ENCODE peak calls at places on chromosomes 5 and 9, in four cellular contexts. Y is lower leg skin, G is iPS DF 6.9, B is body of pancreas. X is an unnamed sample.

GRCh38 chr9:74736635-74737034 is 151.1 kb downstream of the TRPM6 start:
- DNase-seq in Y (no peak), G (no peak), B (no peak), X (no peak)

GRCh38 chr9:129430940-129431693 is 189.8 kb downstream of the C9orf50 start:
- DNase-seq in Y (no peak), G (no peak), B (no peak), X (no peak)

GRCh38 chr9:129058965-129059795 is 21.7 kb upstream of the DOLPP1 start:
- DNase-seq in Y (no peak), G (no peak), B (no peak), X (no peak)

GRCh38 chr9:113828211-113828610 is 47.9 kb upstream of the ZNF618 start:
- DNase-seq in Y (no peak), G (no peak), B (no peak), X (no peak)

GRCh38 chr5:127290019-127290945 is at the start of gene MEGF10:
- DNase-seq in Y (no peak), G (no peak), B (peak), X (no peak)

GRCh38 chr9:84793251-84793650 is 123.7 kb downstream of the NTRK2 start:
- DNase-seq in Y (no peak), G (no peak), B (no peak), X (no peak)

GRCh38 chr5:135847976-135848375 is 13.5 kb downstream of the SLC25A48 start:
- DNase-seq in Y (no peak), G (no peak), B (no peak), X (no peak)

GRCh38 chr9:32487981-32488380 is 38.0 kb downstream of the RIGI start:
- DNase-seq in Y (no peak), G (no peak), B (no peak), X (peak)

GRCh38 chr5:12023614-12024241 is 119.5 kb upstream of the CTNND2 start:
- DNase-seq in Y (no peak), G (peak), B (peak), X (no peak)

GRCh38 chr5:100872409-100873190 is 30.5 kb downstream of the ST8SIA4 start:
- DNase-seq in Y (no peak), G (no peak), B (no peak), X (no peak)

GRCh38 chr9:97907632-97908031 is 14.7 kb downstream of the TRMO start:
- DNase-seq in Y (no peak), G (no peak), B (no peak), X (no peak)

GRCh38 chr5:167839065-167839464 is 452.4 kb upstream of the WWC1 start:
- DNase-seq in Y (no peak), G (no peak), B (no peak), X (no peak)

GRCh38 chr5:178069909-178070308 is 43.4 kb upstream of the N4BP3 start:
- DNase-seq in Y (no peak), G (no peak), B (peak), X (no peak)

GRCh38 chr5:118603278-118603677 is 385.1 kb downstream of the DTWD2 start:
- DNase-seq in Y (no peak), G (no peak), B (no peak), X (no peak)

GRCh38 chr5:52743970-52744369 is 43.7 kb upstream of the ITGA1 start:
- DNase-seq in Y (no peak), G (no peak), B (no peak), X (no peak)

GRCh38 chr5:55966284-55966683 is 28.5 kb downstream of the IL6ST start:
- DNase-seq in Y (no peak), G (no peak), B (no peak), X (no peak)

GRCh38 chr9:114282926-114283325 is 40.0 kb upstream of the ORM1 start:
- DNase-seq in Y (no peak), G (no peak), B (peak), X (peak)

GRCh38 chr5:170380361-170380951 is 8.7 kb downstream of the KCNMB1 start:
- DNase-seq in Y (no peak), G (no peak), B (no peak), X (no peak)

DNA sequence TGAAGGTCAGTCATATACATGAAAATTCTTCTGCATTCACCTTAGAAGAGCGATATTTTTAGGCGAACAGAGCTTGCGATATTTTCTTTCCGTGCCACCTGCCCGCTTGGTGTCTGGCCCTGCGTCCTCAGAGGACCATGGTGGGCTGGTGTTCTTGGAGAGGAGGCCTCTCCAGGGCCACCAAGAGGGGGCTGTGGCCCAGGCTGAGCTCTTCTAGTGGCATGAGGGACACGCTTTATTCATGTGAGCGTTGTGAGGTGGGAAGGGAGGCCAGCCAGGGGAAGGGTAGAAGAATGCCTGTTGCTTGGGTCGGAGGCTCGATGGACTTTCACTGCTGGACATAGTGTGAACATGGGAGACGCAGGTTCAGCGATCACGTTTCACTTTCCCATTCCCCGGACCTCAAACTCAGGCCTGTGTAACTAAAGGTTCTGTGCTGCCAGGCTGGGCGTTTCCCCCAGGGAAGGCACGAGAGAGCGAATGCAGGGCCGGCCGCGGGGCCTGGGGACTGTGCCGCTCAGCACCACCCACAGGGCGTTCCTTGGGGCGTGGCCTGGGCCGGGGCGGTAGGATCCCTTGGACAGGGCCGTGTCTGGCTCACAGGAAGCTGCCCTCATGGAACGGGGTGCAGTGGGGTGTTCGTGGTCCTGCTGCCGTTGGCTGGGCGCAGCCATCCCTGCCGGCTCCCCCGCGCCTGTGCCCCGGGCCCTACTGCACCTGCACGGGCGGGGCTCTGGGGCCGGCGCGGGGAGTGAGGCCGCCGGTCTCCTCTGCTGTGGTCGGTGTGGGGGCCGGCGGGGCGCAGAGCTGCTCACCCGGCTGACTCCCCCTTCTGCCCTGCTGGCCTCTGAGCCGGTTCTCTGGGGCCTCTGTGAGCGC is 40.7 kb upstream of the CLPTM1L start:
- DNase-seq in Y (peak), G (peak), B (peak), X (no peak)
- H3K4me3 ChIP-seq in Y (peak), G (peak), B (peak), X (peak)

GRCh38 chr9:100196215-100196614 is 97.2 kb downstream of the INVS start:
- DNase-seq in Y (no peak), G (no peak), B (no peak), X (no peak)
- H3K4me3 ChIP-seq in Y (no peak), G (no peak), B (no peak), X (no peak)

DNA sequence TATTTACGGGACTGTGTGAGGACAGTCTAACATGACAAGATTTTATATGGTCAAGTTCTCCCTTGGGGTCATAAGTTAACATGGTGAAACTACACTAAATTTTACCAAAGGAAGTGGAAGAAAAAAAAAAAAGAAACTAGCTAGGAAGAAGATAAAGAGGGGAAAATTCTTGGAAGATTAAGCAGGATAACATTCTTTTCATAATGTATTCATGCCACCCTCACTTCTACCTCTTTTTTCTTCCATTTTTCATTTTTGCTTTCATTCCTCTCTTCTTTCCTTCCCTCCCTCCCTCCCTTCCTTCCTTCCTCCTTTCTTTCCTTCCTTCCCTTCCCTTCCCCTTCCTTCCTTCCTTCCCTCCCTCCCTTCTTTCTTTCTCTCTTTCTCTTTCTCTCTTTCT is 254.6 kb downstream of the RFX3 start:
- DNase-seq in Y (no peak), G (no peak), B (no peak), X (no peak)
- H3K4me3 ChIP-seq in Y (no peak), G (no peak), B (no peak), X (no peak)

GRCh38 chr5:147485046-147485445 is 24.8 kb downstream of the DPYSL3 start:
- DNase-seq in Y (no peak), G (no peak), B (no peak), X (no peak)

GRCh38 chr5:147485814-147486213 is 24.1 kb downstream of the DPYSL3 start:
- DNase-seq in Y (no peak), G (no peak), B (no peak), X (no peak)

GRCh38 chr5:147487031-147487750 is 22.7 kb downstream of the DPYSL3 start:
- DNase-seq in Y (no peak), G (no peak), B (no peak), X (no peak)

GRCh38 chr5:147490989-147491388 is 18.9 kb downstream of the DPYSL3 start:
- DNase-seq in Y (no peak), G (no peak), B (no peak), X (no peak)
- H3K4me3 ChIP-seq in Y (no peak), G (no peak), B (no peak), X (no peak)

GRCh38 chr5:158677490-158677838 is 422.3 kb downstream of the EBF1 start:
- DNase-seq in Y (no peak), G (no peak), B (no peak), X (no peak)
- H3K4me3 ChIP-seq in Y (no peak), G (no peak), B (no peak), X (no peak)

DNA sequence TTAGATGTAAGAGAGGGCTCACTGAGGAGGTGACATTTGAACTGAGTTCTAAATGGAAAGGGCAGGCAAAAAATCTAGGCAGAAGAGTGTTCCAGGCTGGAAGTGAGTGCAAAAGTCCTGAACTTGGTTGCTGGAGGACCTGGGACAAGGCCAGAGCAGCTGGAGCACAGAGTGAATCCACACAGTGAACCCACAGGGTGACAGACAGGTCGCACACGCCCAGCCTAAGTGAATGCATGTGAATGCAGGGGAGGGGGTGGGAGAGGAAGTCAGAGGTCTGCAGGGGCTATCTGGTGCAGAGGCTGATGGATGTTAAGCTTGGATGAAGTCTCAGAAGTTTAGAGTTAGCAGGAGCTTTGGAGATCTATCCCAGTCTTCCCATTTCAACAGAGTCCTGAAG is 556 bp upstream of the TTF1 start:
- DNase-seq in Y (no peak), G (no peak), B (no peak), X (no peak)
- H3K4me3 ChIP-seq in Y (no peak), G (no peak), B (no peak), X (no peak)

GRCh38 chr5:149733129-149733900 is 3.2 kb downstream of the PPARGC1B start:
- DNase-seq in Y (no peak), G (no peak), B (no peak), X (no peak)
- H3K4me3 ChIP-seq in Y (no peak), G (no peak), B (no peak), X (no peak)

X was measured in AG04450.